ENCODE peak calls at places on chromosomes 5 and 9, in eight cellular contexts. U is psoas muscle; I is CD4-positive, alpha-beta T cell; D is osteocyte; Z is body of pancreas; G is fibroblast of the aortic adventitia; V is astrocyte of the spinal cord; E is astrocyte. S is an unnamed sample.

GRCh38 chr9:127004946-127005769 is 90.6 kb downstream of the RALGPS1 start:
- DNase-seq in U (peak), I (peak), D (no peak), Z (no peak), G (peak), V (peak), E (peak), S (no peak)

GRCh38 chr9:15295761-15296405 is 11.1 kb downstream of the TTC39B start:
- DNase-seq in U (no peak), I (no peak), D (no peak), Z (no peak), G (peak), V (peak), E (peak), S (peak)

GRCh38 chr9:99430301-99430700 is 208.2 kb downstream of the SEC61B start:
- DNase-seq in U (no peak), I (no peak), D (no peak), Z (peak), G (peak), V (peak), E (peak), S (no peak)

GRCh38 chr5:126937796-126938195 is 92.6 kb downstream of the MARCHF3 start:
- DNase-seq in U (no peak), I (no peak), D (no peak), Z (no peak), G (peak), V (no peak), E (no peak), S (no peak)

GRCh38 chr9:97510797-97511761 is 9.6 kb downstream of the TMOD1 start:
- DNase-seq in U (peak), I (no peak), D (peak), Z (no peak), G (peak), V (peak), E (peak), S (no peak)

GRCh38 chr5:8825161-8825757 is 720.6 kb downstream of the SEMA5A start:
- DNase-seq in U (no peak), I (no peak), D (no peak), Z (no peak), G (no peak), V (peak), E (no peak), S (no peak)

GRCh38 chr9:96553070-96553469 is 66.6 kb downstream of the CDC14B start:
- DNase-seq in U (no peak), I (no peak), D (no peak), Z (no peak), G (peak), V (peak), E (peak), S (no peak)

GRCh38 chr5:55159763-55160492 is at the start of gene GPX8:
- DNase-seq in U (no peak), I (no peak), D (no peak), Z (peak), G (peak), V (peak), E (peak), S (peak)

GRCh38 chr9:68979538-68980314 is 34.2 kb downstream of the PRKACG start:
- DNase-seq in U (no peak), I (no peak), D (no peak), Z (no peak), G (no peak), V (no peak), E (no peak), S (no peak)

GRCh38 chr5:11724947-11725346 is 179.3 kb downstream of the CTNND2 start:
- DNase-seq in U (no peak), I (no peak), D (no peak), Z (peak), G (no peak), V (no peak), E (no peak), S (peak)

GRCh38 chr5:150017606-150018005 is 17.1 kb downstream of the HMGXB3 start:
- DNase-seq in U (no peak), I (no peak), D (no peak), Z (no peak), G (peak), V (no peak), E (peak), S (no peak)

GRCh38 chr5:10702911-10703491 is 58.0 kb downstream of the DAP start:
- DNase-seq in U (no peak), I (no peak), D (no peak), Z (peak), G (peak), V (peak), E (peak), S (no peak)

GRCh38 chr5:96338089-96338488 is 95.0 kb downstream of the PCSK1 start:
- DNase-seq in U (no peak), I (no peak), D (no peak), Z (no peak), G (no peak), V (no peak), E (no peak), S (no peak)

GRCh38 chr9:110638381-110638954 is 30.1 kb upstream of the MUSK start:
- DNase-seq in U (no peak), I (no peak), D (no peak), Z (no peak), G (peak), V (peak), E (no peak), S (no peak)
- TF ChIP-seq CTCF in U (peak), I (no peak), D (peak), Z (no peak), G (peak), V (peak), E (peak), S (no peak)

DNA sequence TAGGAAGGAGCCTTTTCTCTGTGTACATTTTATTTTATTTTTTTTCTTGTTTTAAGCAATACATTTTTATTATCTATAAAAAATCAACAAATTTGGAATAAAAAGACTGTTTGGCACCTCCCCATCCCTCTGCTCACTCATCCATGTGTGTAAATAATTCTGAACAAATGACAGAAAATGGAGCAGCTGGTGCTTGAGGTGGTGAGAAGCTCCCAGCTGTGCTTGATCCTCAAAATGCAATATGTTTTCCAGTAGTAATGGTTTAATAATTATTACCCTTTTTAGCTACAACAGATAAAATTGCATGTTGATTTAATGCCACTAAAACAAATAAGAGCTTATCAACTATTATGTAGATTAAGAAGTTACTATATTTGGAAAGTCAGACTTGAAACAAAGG is 132.5 kb downstream of the CDH18 start:
- DNase-seq in U (no peak), I (no peak), D (no peak), Z (peak), G (no peak), V (no peak), E (no peak), S (no peak)
- TF ChIP-seq CTCF in U (no peak), I (no peak), D (no peak), Z (no peak), G (no peak), V (no peak), E (no peak), S (no peak)

DNA sequence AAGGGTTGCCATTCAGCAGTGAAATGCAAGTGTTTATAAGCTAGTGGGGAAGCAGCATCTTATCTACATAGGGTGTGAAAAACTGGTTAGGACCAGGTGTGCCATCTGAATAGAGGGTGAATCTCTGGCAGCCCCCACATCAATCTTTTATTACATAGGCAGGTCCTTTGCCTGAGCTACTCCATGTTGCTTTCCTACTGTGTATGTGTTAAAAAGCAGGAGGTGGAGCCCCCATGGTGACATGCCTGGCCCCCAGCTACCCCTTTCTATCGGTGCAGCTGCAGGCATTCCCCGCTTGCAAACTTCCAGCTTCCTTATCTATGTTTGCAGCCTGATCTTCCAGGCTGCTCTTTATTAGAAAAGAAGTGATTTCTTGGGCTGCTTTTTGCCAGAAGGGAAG is 353.5 kb downstream of the SPATA31D1 start:
- DNase-seq in U (no peak), I (no peak), D (no peak), Z (no peak), G (no peak), V (no peak), E (no peak), S (no peak)
- TF ChIP-seq CTCF in U (no peak), I (no peak), D (no peak), Z (no peak), G (no peak), V (no peak), E (no peak), S (no peak)

GRCh38 chr5:69166686-69167487 is at the start of gene CCNB1:
- DNase-seq in U (peak), I (peak), D (peak), Z (peak), G (peak), V (peak), E (peak), S (peak)
- TF ChIP-seq CTCF in U (no peak), I (no peak), D (no peak), Z (no peak), G (no peak), V (no peak), E (no peak), S (no peak)

DNA sequence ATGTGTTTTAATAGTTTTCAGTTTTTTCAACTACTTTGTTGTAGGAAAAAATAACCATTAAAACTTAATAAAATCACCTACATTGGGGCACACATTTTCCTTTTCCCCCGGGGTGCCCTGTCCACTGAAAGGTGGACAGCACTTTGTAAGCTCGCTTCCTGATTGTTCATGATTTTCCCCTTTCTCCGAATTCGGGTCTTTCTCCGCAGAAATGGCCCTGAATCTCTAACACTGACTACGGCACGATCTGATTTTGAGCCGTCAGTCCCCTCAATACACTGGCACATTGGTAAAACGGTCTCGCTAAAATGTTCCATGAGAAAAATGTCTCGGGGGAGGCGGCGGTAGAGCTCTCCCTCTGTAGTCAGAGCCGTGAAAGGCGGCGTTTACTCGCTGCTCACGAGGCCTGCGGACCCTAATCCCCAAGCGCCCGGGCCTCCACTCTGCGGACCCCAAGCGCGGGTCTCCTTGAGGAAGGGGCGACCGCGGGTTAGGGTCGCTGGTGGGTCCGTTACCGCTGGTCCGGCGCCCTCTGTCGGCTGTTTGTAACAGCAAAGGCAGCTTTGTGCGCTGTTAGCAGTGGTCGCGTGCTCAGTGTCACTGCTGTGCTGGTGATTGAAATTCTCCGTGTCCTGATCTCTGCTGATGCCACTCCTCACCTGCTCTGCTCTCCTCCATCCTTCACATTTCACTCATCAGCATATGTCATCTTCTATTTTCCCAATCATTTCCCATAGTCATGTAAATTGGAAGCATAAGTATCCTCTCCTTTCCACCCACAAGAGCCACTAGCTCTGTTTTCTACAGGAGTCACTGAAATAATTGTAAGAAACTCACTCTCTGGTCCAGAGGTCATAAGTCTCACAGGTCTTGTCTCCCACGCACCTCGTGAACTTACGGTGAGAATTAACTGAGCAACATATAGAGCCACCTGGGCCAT is 10.8 kb upstream of the IFNA2 start:
- DNase-seq in U (peak), I (peak), D (no peak), Z (peak), G (peak), V (peak), E (no peak), S (peak)
- TF ChIP-seq CTCF in U (peak), I (peak), D (peak), Z (peak), G (peak), V (peak), E (peak), S (peak)

S was measured in nephron progenitor cell.